ENCODE peak calls at places on chromosomes 7 and 10, in seven cellular contexts. K, B, X, H, E, M and Z are unnamed samples.

GRCh38 chr10:74991435-74991834 is 120.0 kb upstream of the SAMD8 start:
- DNase-seq in K (no peak), B (peak; percentile 50), X (peak; percentile 17), H (peak; percentile 60), E (peak; percentile 53), M (no peak), Z (peak; percentile 72)

GRCh38 chr10:66162560-66163143 is 763.2 kb upstream of the LRRTM3 start:
- DNase-seq in K (no peak), B (no peak), X (no peak), H (no peak), E (no peak), M (no peak), Z (no peak)

GRCh38 chr7:3149231-3149960 is 105.7 kb upstream of the CARD11 start:
- DNase-seq in K (no peak), B (no peak), X (no peak), H (no peak), E (no peak), M (no peak), Z (no peak)

GRCh38 chr10:113474756-113475155 is 78.1 kb upstream of the HABP2 start:
- DNase-seq in K (no peak), B (no peak), X (no peak), H (no peak), E (no peak), M (no peak), Z (no peak)

GRCh38 chr7:30134523-30135270 is at the start of gene MTURN:
- DNase-seq in K (peak; percentile 76), B (peak; percentile 76), X (peak; percentile 100), H (peak; percentile 54), E (peak; percentile 99), M (peak; percentile 4), Z (peak; percentile 100)

GRCh38 chr10:79268100-79268670 is 79.1 kb upstream of the PPIF start:
- DNase-seq in K (no peak), B (no peak), X (no peak), H (no peak), E (no peak), M (no peak), Z (no peak)

GRCh38 chr7:107972986-107973385 is 30.0 kb downstream of the LAMB1 start:
- DNase-seq in K (no peak), B (no peak), X (no peak), H (no peak), E (no peak), M (no peak), Z (no peak)

GRCh38 chr7:148700693-148701092 is 2.0 kb downstream of the CUL1 start:
- DNase-seq in K (no peak), B (no peak), X (peak; percentile 50), H (no peak), E (peak; percentile 60), M (no peak), Z (no peak)

GRCh38 chr7:150388709-150389531 is 9.8 kb downstream of the ZNF775 start:
- DNase-seq in K (no peak), B (no peak), X (no peak), H (peak; percentile 98), E (no peak), M (no peak), Z (no peak)

GRCh38 chr10:90935581-90936292 is 14.8 kb upstream of the ANKRD1 start:
- DNase-seq in K (no peak), B (no peak), X (no peak), H (no peak), E (no peak), M (no peak), Z (no peak)

GRCh38 chr7:114689391-114689790 is 232.5 kb upstream of the MDFIC start:
- DNase-seq in K (no peak), B (no peak), X (no peak), H (no peak), E (no peak), M (no peak), Z (no peak)

GRCh38 chr7:81484266-81484665 is 285.6 kb downstream of the HGF start:
- DNase-seq in K (no peak), B (no peak), X (no peak), H (peak; percentile 4), E (no peak), M (no peak), Z (no peak)

GRCh38 chr7:2201128-2201527 is 31.6 kb downstream of the MAD1L1 start:
- DNase-seq in K (no peak), B (no peak), X (peak; percentile 9), H (no peak), E (no peak), M (no peak), Z (no peak)

GRCh38 chr7:4833691-4834600 is 27.9 kb downstream of the PAPOLB start:
- DNase-seq in K (no peak), B (no peak), X (no peak), H (no peak), E (no peak), M (no peak), Z (no peak)

GRCh38 chr10:63103971-63104409 is 29.1 kb upstream of the NRBF2 start:
- DNase-seq in K (peak; percentile 46), B (no peak), X (no peak), H (no peak), E (peak; percentile 23), M (no peak), Z (no peak)

GRCh38 chr10:47165711-47166404 is 134.1 kb upstream of the GDF10 start:
- DNase-seq in K (no peak), B (no peak), X (no peak), H (no peak), E (no peak), M (no peak), Z (no peak)

GRCh38 chr7:39414669-39415035 is 151.6 kb upstream of the YAE1 start:
- DNase-seq in K (no peak), B (no peak), X (no peak), H (no peak), E (no peak), M (no peak), Z (no peak)

GRCh38 chr10:107913317-107914294 is 749.1 kb upstream of the SORCS1 start:
- DNase-seq in K (no peak), B (no peak), X (peak; percentile 2), H (no peak), E (no peak), M (no peak), Z (no peak)

GRCh38 chr10:107918171-107918570 is 753.7 kb upstream of the SORCS1 start:
- DNase-seq in K (no peak), B (no peak), X (no peak), H (no peak), E (no peak), M (no peak), Z (no peak)

GRCh38 chr10:107919626-107920235 is 755.2 kb upstream of the SORCS1 start:
- DNase-seq in K (no peak), B (no peak), X (no peak), H (no peak), E (no peak), M (no peak), Z (no peak)

GRCh38 chr10:107915277-107915634 is 750.8 kb upstream of the SORCS1 start:
- DNase-seq in K (no peak), B (no peak), X (no peak), H (peak; percentile 4), E (no peak), M (no peak), Z (no peak)

GRCh38 chr10:107914450-107915276 is 750.2 kb upstream of the SORCS1 start:
- DNase-seq in K (no peak), B (no peak), X (peak; percentile 74), H (no peak), E (no peak), M (no peak), Z (no peak)
- TF ChIP-seq JUND in K (no peak), B (no peak), X (no peak), H (no peak), E (no peak), M (no peak), Z (no peak)

GRCh38 chr7:133391220-133391619 is 138.3 kb downstream of the EXOC4 start:
- DNase-seq in K (no peak), B (no peak), X (no peak), H (no peak), E (no peak), M (no peak), Z (no peak)

GRCh38 chr7:133389727-133390126 is 136.8 kb downstream of the EXOC4 start:
- DNase-seq in K (no peak), B (no peak), X (no peak), H (no peak), E (no peak), M (no peak), Z (no peak)

GRCh38 chr7:133394369-133394768 is 141.5 kb downstream of the EXOC4 start:
- DNase-seq in K (no peak), B (no peak), X (no peak), H (no peak), E (no peak), M (no peak), Z (no peak)
- TF ChIP-seq JUND in K (no peak), B (no peak), X (no peak), H (no peak), E (no peak), M (no peak), Z (no peak)

GRCh38 chr7:64515781-64516180 is 47.1 kb downstream of the ZNF680 start:
- DNase-seq in K (no peak), B (no peak), X (no peak), H (no peak), E (no peak), M (no peak), Z (no peak)

GRCh38 chr7:64509583-64509982 is 53.3 kb downstream of the ZNF680 start:
- DNase-seq in K (no peak), B (no peak), X (no peak), H (no peak), E (no peak), M (no peak), Z (no peak)

GRCh38 chr7:64516451-64516850 is 46.4 kb downstream of the ZNF680 start:
- DNase-seq in K (no peak), B (no peak), X (no peak), H (no peak), E (no peak), M (no peak), Z (no peak)

GRCh38 chr7:64515330-64515729 is 47.5 kb downstream of the ZNF680 start:
- DNase-seq in K (no peak), B (no peak), X (no peak), H (no peak), E (no peak), M (no peak), Z (peak; percentile 26)
- TF ChIP-seq JUND in K (no peak), B (no peak), X (no peak), H (no peak), E (no peak), M (no peak), Z (peak; percentile 49)

GRCh38 chr10:33695536-33695935 is 361.1 kb upstream of the NRP1 start:
- DNase-seq in K (no peak), B (no peak), X (no peak), H (peak; percentile 12), E (no peak), M (no peak), Z (no peak)

GRCh38 chr10:33697016-33697415 is 362.5 kb upstream of the NRP1 start:
- DNase-seq in K (no peak), B (no peak), X (no peak), H (no peak), E (no peak), M (no peak), Z (no peak)

GRCh38 chr10:33698028-33698427 is 363.6 kb upstream of the NRP1 start:
- DNase-seq in K (no peak), B (no peak), X (no peak), H (no peak), E (no peak), M (no peak), Z (no peak)
- TF ChIP-seq JUND in K (no peak), B (no peak), X (no peak), H (no peak), E (no peak), M (no peak), Z (no peak)